ENCODE peak calls at places on chromosome 9, in six cellular contexts. One of them, this sample, is unnamed. For H3K27me3 and H3K4me1, the result is how much of the 10 kb centered on the place peaks cover.

GRCh38 chr9:123425836-123426365 is 69.9 kb downstream of the CRB2 start:
- DNase-seq in neural progenitor cell: no peak
- DNase-seq in CD8-positive, alpha-beta T cell: no peak
- DNase-seq in H1: no peak
- DNase-seq in esophagus squamous epithelium: no peak
- DNase-seq in esophagus muscularis mucosa: no peak
- DNase-seq in this sample: no peak

GRCh38 chr9:82548030-82548429 is 514.9 kb downstream of the RASEF start:
- DNase-seq in H1: no peak
- DNase-seq in neural progenitor cell: no peak
- DNase-seq in esophagus muscularis mucosa: no peak
- DNase-seq in esophagus squamous epithelium: no peak
- DNase-seq in CD8-positive, alpha-beta T cell: no peak
- DNase-seq in this sample: no peak

GRCh38 chr9:128225770-128226753 is 22.9 kb downstream of the DNM1 start:
- DNase-seq in esophagus muscularis mucosa: no peak
- DNase-seq in H1: no peak
- DNase-seq in neural progenitor cell: no peak
- DNase-seq in esophagus squamous epithelium: no peak
- DNase-seq in CD8-positive, alpha-beta T cell: no peak
- DNase-seq in this sample: no peak

GRCh38 chr9:5110867-5111681 is 74.4 kb downstream of the INSL6 start:
- DNase-seq in H1: no peak
- DNase-seq in CD8-positive, alpha-beta T cell: no peak
- DNase-seq in esophagus muscularis mucosa: no peak
- DNase-seq in esophagus squamous epithelium: no peak
- DNase-seq in neural progenitor cell: no peak
- DNase-seq in this sample: no peak

GRCh38 chr9:2335260-2335659 is 286.3 kb upstream of the VLDLR start:
- DNase-seq in neural progenitor cell: no peak
- DNase-seq in esophagus muscularis mucosa: no peak
- DNase-seq in H1: no peak
- DNase-seq in CD8-positive, alpha-beta T cell: no peak
- DNase-seq in esophagus squamous epithelium: no peak
- DNase-seq in this sample: no peak

GRCh38 chr9:87613265-87614111 is 112.4 kb upstream of the CTSL start:
- DNase-seq in CD8-positive, alpha-beta T cell: no peak
- DNase-seq in H1: no peak
- DNase-seq in neural progenitor cell: no peak
- DNase-seq in esophagus muscularis mucosa: no peak
- DNase-seq in esophagus squamous epithelium: no peak
- DNase-seq in this sample: no peak

GRCh38 chr9:35842020-35842745 is 13.2 kb downstream of the TMEM8B start:
- DNase-seq in esophagus squamous epithelium: no peak
- DNase-seq in H1: no peak
- DNase-seq in neural progenitor cell: no peak
- DNase-seq in CD8-positive, alpha-beta T cell: no peak
- DNase-seq in esophagus muscularis mucosa: no peak
- DNase-seq in this sample: no peak

GRCh38 chr9:18163146-18163545 is 310.8 kb upstream of the ADAMTSL1 start:
- DNase-seq in esophagus muscularis mucosa: no peak
- DNase-seq in neural progenitor cell: no peak
- DNase-seq in esophagus squamous epithelium: no peak
- DNase-seq in H1: no peak
- DNase-seq in CD8-positive, alpha-beta T cell: no peak
- DNase-seq in this sample: no peak

GRCh38 chr9:98330831-98331230 is 75.4 kb upstream of the TBC1D2 start:
- DNase-seq in CD8-positive, alpha-beta T cell: no peak
- DNase-seq in H1: no peak
- DNase-seq in esophagus squamous epithelium: no peak
- DNase-seq in esophagus muscularis mucosa: no peak
- DNase-seq in neural progenitor cell: no peak
- DNase-seq in this sample: no peak

GRCh38 chr9:137872296-137872695 is 5.3 kb upstream of the CACNA1B start:
- DNase-seq in CD8-positive, alpha-beta T cell: no peak
- DNase-seq in neural progenitor cell: no peak
- DNase-seq in esophagus muscularis mucosa: peak
- DNase-seq in esophagus squamous epithelium: no peak
- DNase-seq in H1: no peak
- DNase-seq in this sample: no peak

GRCh38 chr9:136171009-136171800 is 33.7 kb downstream of the LHX3 start:
- DNase-seq in esophagus muscularis mucosa: no peak
- DNase-seq in CD8-positive, alpha-beta T cell: no peak
- DNase-seq in H1: no peak
- DNase-seq in neural progenitor cell: peak
- DNase-seq in esophagus squamous epithelium: no peak
- DNase-seq in this sample: peak

GRCh38 chr9:278651-279050 is 64.0 kb downstream of the DOCK8 start:
- DNase-seq in esophagus squamous epithelium: no peak
- DNase-seq in H1: no peak
- DNase-seq in esophagus muscularis mucosa: no peak
- DNase-seq in CD8-positive, alpha-beta T cell: no peak
- DNase-seq in neural progenitor cell: no peak
- DNase-seq in this sample: no peak

GRCh38 chr9:7315746-7316457 is 483.7 kb downstream of the DMAC1 start:
- DNase-seq in CD8-positive, alpha-beta T cell: no peak
- DNase-seq in neural progenitor cell: no peak
- DNase-seq in esophagus muscularis mucosa: no peak
- DNase-seq in H1: no peak
- DNase-seq in esophagus squamous epithelium: no peak
- DNase-seq in this sample: no peak

GRCh38 chr9:126584611-126585010 is 29.1 kb upstream of the LMX1B start:
- DNase-seq in CD8-positive, alpha-beta T cell: no peak
- DNase-seq in H1: no peak
- DNase-seq in esophagus squamous epithelium: no peak
- DNase-seq in esophagus muscularis mucosa: no peak
- DNase-seq in neural progenitor cell: no peak
- DNase-seq in this sample: no peak

GRCh38 chr9:126583134-126583760 is 30.5 kb upstream of the LMX1B start:
- DNase-seq in esophagus muscularis mucosa: no peak
- DNase-seq in H1: no peak
- DNase-seq in CD8-positive, alpha-beta T cell: no peak
- DNase-seq in esophagus squamous epithelium: no peak
- DNase-seq in neural progenitor cell: no peak
- DNase-seq in this sample: no peak

GRCh38 chr9:126582427-126582826 is 31.3 kb upstream of the LMX1B start:
- DNase-seq in H1: no peak
- DNase-seq in esophagus muscularis mucosa: no peak
- DNase-seq in neural progenitor cell: no peak
- DNase-seq in esophagus squamous epithelium: no peak
- DNase-seq in CD8-positive, alpha-beta T cell: no peak
- DNase-seq in this sample: no peak

GRCh38 chr9:126578029-126578428 is 35.7 kb upstream of the LMX1B start:
- DNase-seq in CD8-positive, alpha-beta T cell: no peak
- DNase-seq in H1: no peak
- DNase-seq in esophagus muscularis mucosa: no peak
- DNase-seq in esophagus squamous epithelium: no peak
- DNase-seq in neural progenitor cell: no peak
- DNase-seq in this sample: no peak

GRCh38 chr9:126581893-126582292 is 31.8 kb upstream of the LMX1B start:
- DNase-seq in esophagus squamous epithelium: no peak
- DNase-seq in neural progenitor cell: no peak
- DNase-seq in CD8-positive, alpha-beta T cell: no peak
- DNase-seq in esophagus muscularis mucosa: no peak
- DNase-seq in H1: no peak
- DNase-seq in this sample: peak
- H3K27me3 ChIP-seq in esophagus squamous epithelium: half or more
- H3K27me3 ChIP-seq in neural progenitor cell: under half
- H3K27me3 ChIP-seq in CD8-positive, alpha-beta T cell: under half
- H3K27me3 ChIP-seq in esophagus muscularis mucosa: under half
- H3K27me3 ChIP-seq in H1: under half
- H3K27me3 ChIP-seq in this sample: under half

DNA sequence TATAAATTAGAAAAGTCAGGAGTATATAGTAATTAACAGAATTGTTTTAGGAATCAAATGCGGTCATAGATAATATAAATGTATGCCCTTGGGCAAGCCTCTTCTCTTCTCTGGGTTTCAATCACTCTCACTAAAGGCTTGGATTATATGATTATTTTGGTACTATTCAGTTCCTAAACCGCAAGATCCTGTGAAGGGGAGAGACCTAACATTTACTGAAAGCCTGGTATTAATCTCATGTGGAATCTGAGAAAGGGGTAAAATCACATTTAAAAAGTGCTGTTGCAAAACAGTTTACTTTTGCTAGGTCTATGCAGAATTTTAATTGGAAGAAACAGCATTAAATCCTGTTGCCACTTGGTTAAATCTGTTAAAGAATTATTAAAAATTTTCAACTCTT is 50.7 kb downstream of the SLC44A1 start:
- DNase-seq in CD8-positive, alpha-beta T cell: no peak
- DNase-seq in neural progenitor cell: no peak
- DNase-seq in H1: no peak
- DNase-seq in esophagus squamous epithelium: no peak
- DNase-seq in esophagus muscularis mucosa: no peak
- DNase-seq in this sample: peak
- H3K4me1 ChIP-seq in CD8-positive, alpha-beta T cell: under half
- H3K4me1 ChIP-seq in neural progenitor cell: half or more
- H3K4me1 ChIP-seq in H1: under half
- H3K4me1 ChIP-seq in esophagus squamous epithelium: under half
- H3K4me1 ChIP-seq in esophagus muscularis mucosa: under half
- H3K4me1 ChIP-seq in this sample: half or more

DNA sequence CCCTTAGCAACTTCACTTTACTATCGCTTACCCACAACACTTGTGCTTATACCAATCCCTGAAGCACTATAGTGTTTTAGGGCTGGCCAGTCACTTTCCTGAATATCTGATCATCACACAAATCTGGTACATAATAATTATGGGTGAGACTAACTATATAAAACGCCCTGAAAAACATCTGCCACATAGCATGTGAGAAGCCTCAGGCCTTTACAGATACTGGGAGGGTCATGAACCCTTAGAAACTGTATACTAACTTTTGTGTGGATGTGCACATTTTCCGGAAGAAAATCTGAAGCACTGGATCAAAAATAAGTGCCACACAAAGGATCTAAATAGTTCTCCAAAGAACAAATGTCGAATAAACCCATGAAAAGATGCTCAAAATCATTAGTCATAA is 11.1 kb downstream of the TRPM6 start:
- DNase-seq in H1: no peak
- DNase-seq in esophagus muscularis mucosa: no peak
- DNase-seq in esophagus squamous epithelium: no peak
- DNase-seq in neural progenitor cell: no peak
- DNase-seq in CD8-positive, alpha-beta T cell: no peak
- DNase-seq in this sample: no peak
- H3K27me3 ChIP-seq in H1: under half
- H3K27me3 ChIP-seq in esophagus muscularis mucosa: under half
- H3K27me3 ChIP-seq in esophagus squamous epithelium: under half
- H3K27me3 ChIP-seq in neural progenitor cell: under half
- H3K27me3 ChIP-seq in CD8-positive, alpha-beta T cell: under half
- H3K27me3 ChIP-seq in this sample: under half

DNA sequence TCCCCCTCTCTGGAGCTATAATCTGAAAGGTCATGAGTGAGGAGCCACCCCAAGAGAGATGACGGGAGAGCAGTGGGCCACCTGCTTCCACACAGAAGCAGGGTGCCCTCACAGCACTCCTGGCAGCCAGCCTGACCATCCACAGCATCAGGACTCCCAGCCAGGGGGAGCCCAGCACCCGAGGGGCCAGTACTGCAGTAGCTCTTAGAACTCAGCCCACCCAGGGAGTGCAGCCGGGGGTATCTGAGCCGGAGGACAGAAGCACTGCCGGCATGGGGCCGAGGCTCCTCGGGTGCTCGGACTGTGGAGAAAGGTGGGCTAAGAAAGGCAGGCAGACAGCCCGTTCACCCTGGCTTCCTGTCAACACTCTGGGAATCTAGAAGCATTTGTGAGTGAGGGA is 25.7 kb upstream of the ASPN start:
- DNase-seq in CD8-positive, alpha-beta T cell: no peak
- DNase-seq in H1: no peak
- DNase-seq in esophagus squamous epithelium: no peak
- DNase-seq in neural progenitor cell: peak
- DNase-seq in esophagus muscularis mucosa: no peak
- DNase-seq in this sample: no peak
- H3K4me1 ChIP-seq in CD8-positive, alpha-beta T cell: under half
- H3K4me1 ChIP-seq in H1: under half
- H3K4me1 ChIP-seq in esophagus squamous epithelium: under half
- H3K4me1 ChIP-seq in neural progenitor cell: under half
- H3K4me1 ChIP-seq in esophagus muscularis mucosa: half or more
- H3K4me1 ChIP-seq in this sample: under half

DNA sequence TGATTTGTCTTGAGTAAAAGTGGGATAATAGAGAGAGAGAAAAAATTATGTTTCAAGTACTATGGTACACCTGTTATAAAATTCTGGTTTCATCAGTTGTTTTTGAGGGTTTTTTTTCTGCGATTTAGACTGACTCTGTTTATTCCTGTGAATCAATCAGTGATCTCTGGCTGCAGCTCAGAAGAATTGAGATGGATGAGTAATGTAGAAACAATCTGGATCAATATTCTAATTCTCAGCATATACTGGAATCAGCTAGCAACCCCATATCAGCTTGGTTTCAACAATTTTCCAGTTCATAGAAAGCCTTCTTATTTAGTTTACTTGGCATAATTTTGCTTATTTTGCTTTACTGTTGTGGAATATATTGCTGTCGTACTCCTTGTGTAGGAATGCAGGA is 43.0 kb downstream of the SHC3 start:
- DNase-seq in H1: no peak
- DNase-seq in esophagus squamous epithelium: no peak
- DNase-seq in neural progenitor cell: no peak
- DNase-seq in CD8-positive, alpha-beta T cell: no peak
- DNase-seq in esophagus muscularis mucosa: no peak
- DNase-seq in this sample: no peak
- H3K27me3 ChIP-seq in H1: under half
- H3K27me3 ChIP-seq in esophagus squamous epithelium: under half
- H3K27me3 ChIP-seq in neural progenitor cell: under half
- H3K27me3 ChIP-seq in CD8-positive, alpha-beta T cell: under half
- H3K27me3 ChIP-seq in esophagus muscularis mucosa: under half
- H3K27me3 ChIP-seq in this sample: under half

DNA sequence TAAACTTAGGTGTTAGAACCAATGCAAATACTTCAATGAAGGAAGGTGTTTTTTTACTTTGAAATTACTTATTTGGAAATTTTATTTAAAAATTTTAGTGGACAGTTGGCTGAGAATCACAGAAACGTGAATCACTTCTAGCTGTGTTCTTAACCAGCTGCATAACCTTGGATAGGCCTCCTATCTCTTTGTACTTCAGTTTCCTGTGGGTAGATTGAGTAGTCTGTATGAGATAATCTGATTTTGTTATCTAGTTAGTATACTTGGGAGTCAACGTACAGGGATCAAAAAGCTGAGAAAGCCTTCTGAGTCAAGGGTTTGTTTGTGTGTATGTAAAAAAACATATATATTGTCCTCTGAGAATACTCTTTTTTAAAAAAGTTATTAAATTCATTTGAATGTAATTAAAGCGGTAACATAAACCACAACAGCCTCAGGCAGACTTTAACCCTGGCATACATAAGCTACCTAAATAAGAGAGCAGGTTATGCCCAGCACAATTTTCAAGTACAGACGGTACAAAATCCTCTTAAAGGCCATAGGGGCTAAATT is 38.1 kb upstream of the ZCCHC7 start:
- DNase-seq in neural progenitor cell: no peak
- DNase-seq in H1: no peak
- DNase-seq in esophagus squamous epithelium: no peak
- DNase-seq in CD8-positive, alpha-beta T cell: no peak
- DNase-seq in esophagus muscularis mucosa: no peak
- DNase-seq in this sample: no peak
- H3K4me1 ChIP-seq in neural progenitor cell: under half
- H3K4me1 ChIP-seq in H1: under half
- H3K4me1 ChIP-seq in esophagus squamous epithelium: under half
- H3K4me1 ChIP-seq in CD8-positive, alpha-beta T cell: under half
- H3K4me1 ChIP-seq in esophagus muscularis mucosa: under half
- H3K4me1 ChIP-seq in this sample: under half

GRCh38 chr9:105242557-105242956 is 1.9 kb upstream of the SLC44A1 start:
- DNase-seq in esophagus squamous epithelium: no peak
- DNase-seq in H1: no peak
- DNase-seq in neural progenitor cell: no peak
- DNase-seq in esophagus muscularis mucosa: no peak
- DNase-seq in CD8-positive, alpha-beta T cell: no peak
- DNase-seq in this sample: no peak
- H3K27me3 ChIP-seq in esophagus squamous epithelium: under half
- H3K27me3 ChIP-seq in H1: under half
- H3K27me3 ChIP-seq in neural progenitor cell: under half
- H3K27me3 ChIP-seq in esophagus muscularis mucosa: under half
- H3K27me3 ChIP-seq in CD8-positive, alpha-beta T cell: under half
- H3K27me3 ChIP-seq in this sample: under half

This sample was measured in HAP-1.